ENCODE peak calls at places on chromosomes 16 and 17, in eight cellular contexts. Y is activated T-cell treated with anti-CD3 and anti-CD28 coated beads for 4 hours; C is HTR-8/SVneo; K is left cardiac atrium; T is stimulated activated CD4-positive, alpha-beta T cell treated with anti-CD3 and anti-CD28 coated beads, Interleukin-1b, Interleukin-23, amount 100 ng/mL, for 24 hours; U is hypothalamus; I is aorta; E is T-helper 1 cell. W is an unnamed sample.

GRCh38 chr17:67833134-67833533 is 7.8 kb downstream of the BPTF start:
- DNase-seq in I (no peak), C (no peak), T (no peak), U (no peak), K (no peak), E (no peak), Y (no peak), W (no peak)

GRCh38 chr17:65886240-65886639 is 305.7 kb downstream of the CEP112 start:
- DNase-seq in U (no peak), Y (no peak), C (no peak), K (no peak), T (no peak), I (no peak), E (no peak), W (no peak)

GRCh38 chr17:6147054-6147453 is 76.9 kb downstream of the WSCD1 start:
- DNase-seq in Y (no peak), U (no peak), I (no peak), C (no peak), K (no peak), T (no peak), E (no peak), W (no peak)

GRCh38 chr16:87733190-87733589 is 32.6 kb downstream of the KLHDC4 start:
- DNase-seq in E (no peak), I (no peak), Y (no peak), T (no peak), C (no peak), U (no peak), K (no peak), W (no peak)

GRCh38 chr17:11264183-11264871 is 23.3 kb downstream of the SHISA6 start:
- DNase-seq in K (no peak), T (no peak), C (no peak), Y (no peak), E (no peak), I (no peak), U (no peak), W (no peak)

GRCh38 chr17:46809110-46809571 is 9.4 kb downstream of the WNT3 start:
- DNase-seq in U (no peak), C (no peak), Y (no peak), K (no peak), E (no peak), I (no peak), T (no peak), W (no peak)

GRCh38 chr17:72090108-72090507 is 30.7 kb upstream of the SOX9 start:
- DNase-seq in C (no peak), Y (no peak), K (peak), T (no peak), I (no peak), U (no peak), E (no peak), W (no peak)

GRCh38 chr17:28405632-28406477 is at the start of gene SLC46A1:
- DNase-seq in E (no peak), T (peak), Y (peak), C (peak), U (peak), I (peak), K (peak), W (peak)

GRCh38 chr17:17603178-17603894 is 11.8 kb upstream of the PEMT start:
- DNase-seq in E (no peak), T (no peak), U (no peak), I (no peak), Y (no peak), C (no peak), K (no peak), W (peak)

GRCh38 chr16:85309656-85310587 is 197.7 kb upstream of the CIBAR2 start:
- DNase-seq in U (peak), Y (no peak), E (no peak), T (no peak), C (no peak), K (peak), I (no peak), W (peak)

GRCh38 chr17:41510251-41511065 is 5.0 kb upstream of the KRT13 start:
- DNase-seq in Y (no peak), K (no peak), E (no peak), C (no peak), T (no peak), U (no peak), I (no peak), W (no peak)

GRCh38 chr17:49717371-49717841 is 9.6 kb upstream of the SLC35B1 start:
- DNase-seq in K (peak), I (no peak), E (no peak), U (no peak), Y (no peak), C (no peak), T (no peak), W (no peak)

GRCh38 chr17:31696184-31696602 is 162.9 kb downstream of the COPRS start:
- DNase-seq in E (no peak), U (peak), K (peak), Y (no peak), I (peak), C (no peak), T (no peak), W (no peak)

GRCh38 chr17:47279062-47279801 is 25.6 kb downstream of the ITGB3 start:
- DNase-seq in K (peak), U (peak), C (peak), I (peak), T (no peak), Y (no peak), E (no peak), W (no peak)

GRCh38 chr17:77995146-77995852 is 36.8 kb downstream of the TNRC6C start:
- DNase-seq in T (no peak), C (no peak), K (peak), E (no peak), I (no peak), U (no peak), Y (no peak), W (no peak)

GRCh38 chr17:62652251-62653001 is 25.0 kb downstream of the MRC2 start:
- DNase-seq in I (peak), Y (no peak), K (peak), U (no peak), T (no peak), C (peak), E (no peak), W (peak)

GRCh38 chr16:82470506-82471196 is 156.1 kb upstream of the CDH13 start:
- DNase-seq in Y (no peak), T (no peak), I (no peak), E (no peak), K (no peak), C (no peak), U (no peak), W (no peak)

GRCh38 chr17:81228420-81228819 is 5.7 kb upstream of the CEP131 start:
- DNase-seq in C (no peak), K (no peak), Y (no peak), E (no peak), I (no peak), T (no peak), U (peak), W (no peak)

W was measured in SHP77.